ENCODE peak calls at places on chromosomes 1 and 21, in ten cellular contexts. B, X, H, J, N, U, Z, R, D and K are unnamed samples.

GRCh38 chr1:8152731-8153702 is 126.9 kb upstream of the ERRFI1 start:
- DNase-seq in B (no peak), X (no peak), H (no peak), J (no peak), N (no peak), U (peak; percentile 53), Z (no peak), R (no peak), D (no peak), K (no peak)

GRCh38 chr21:31988492-31989285 is 115.9 kb downstream of the HUNK start:
- DNase-seq in B (no peak), X (no peak), H (no peak), J (no peak), N (no peak), U (no peak), Z (no peak), R (no peak), D (no peak), K (peak; percentile 2)

GRCh38 chr21:37374026-37374425 is 7.5 kb downstream of the DYRK1A start:
- DNase-seq in B (no peak), X (no peak), H (no peak), J (no peak), N (no peak), U (no peak), Z (peak; percentile 94), R (peak; percentile 66), D (peak; percentile 54), K (peak; percentile 55)

GRCh38 chr1:24557220-24557619 is 1.3 kb downstream of the NCMAP start:
- DNase-seq in B (no peak), X (no peak), H (peak; percentile 47), J (no peak), N (no peak), U (no peak), Z (no peak), R (no peak), D (no peak), K (no peak)

GRCh38 chr1:24384251-24385090 is 29.1 kb downstream of the STPG1 start:
- DNase-seq in B (no peak), X (no peak), H (no peak), J (no peak), N (peak; percentile 40), U (peak; percentile 70), Z (peak; percentile 49), R (peak; percentile 67), D (peak; percentile 69), K (peak; percentile 76)

GRCh38 chr1:35452086-35452485 is 105.1 kb downstream of the KIAA0319L start:
- DNase-seq in B (no peak), X (no peak), H (peak; percentile 82), J (peak; percentile 22), N (no peak), U (no peak), Z (no peak), R (peak; percentile 60), D (peak; percentile 90), K (no peak)

GRCh38 chr1:109618614-109619404 is 607 bp downstream of the GNAT2 start:
- DNase-seq in B (no peak), X (no peak), H (no peak), J (no peak), N (no peak), U (no peak), Z (no peak), R (no peak), D (no peak), K (no peak)

GRCh38 chr21:45270306-45270821 is 17.3 kb downstream of the POFUT2 start:
- DNase-seq in B (peak; percentile 2), X (no peak), H (peak; percentile 61), J (no peak), N (no peak), U (peak; percentile 35), Z (peak; percentile 48), R (no peak), D (no peak), K (no peak)

GRCh38 chr1:98323906-98324358 is 337.6 kb upstream of the SNX7 start:
- DNase-seq in B (no peak), X (no peak), H (no peak), J (no peak), N (no peak), U (no peak), Z (peak; percentile 98), R (peak; percentile 99), D (peak; percentile 99), K (peak; percentile 92)

GRCh38 chr1:118075116-118075515 is 109.9 kb downstream of the SPAG17 start:
- DNase-seq in B (no peak), X (no peak), H (no peak), J (no peak), N (no peak), U (no peak), Z (peak; percentile 12), R (peak; percentile 18), D (peak; percentile 8), K (peak; percentile 63)

GRCh38 chr1:151661728-151662127 is 49.9 kb downstream of the SNX27 start:
- DNase-seq in B (no peak), X (no peak), H (no peak), J (no peak), N (no peak), U (no peak), Z (no peak), R (no peak), D (no peak), K (no peak)

GRCh38 chr1:225519166-225519863 is 91.5 kb upstream of the LBR start:
- DNase-seq in B (no peak), X (no peak), H (peak; percentile 87), J (no peak), N (no peak), U (no peak), Z (no peak), R (no peak), D (no peak), K (no peak)

GRCh38 chr1:207459008-207459407 is 4.9 kb downstream of the CR2 start:
- DNase-seq in B (no peak), X (no peak), H (no peak), J (no peak), N (no peak), U (no peak), Z (no peak), R (no peak), D (no peak), K (no peak)

GRCh38 chr1:6300342-6301141 is 39.6 kb upstream of the GPR153 start:
- DNase-seq in B (no peak), X (no peak), H (no peak), J (no peak), N (no peak), U (no peak), Z (peak; percentile 92), R (no peak), D (peak; percentile 21), K (no peak)

GRCh38 chr1:75492011-75492410 is 118.9 kb downstream of the SLC44A5 start:
- DNase-seq in B (no peak), X (no peak), H (no peak), J (no peak), N (no peak), U (no peak), Z (no peak), R (no peak), D (no peak), K (no peak)

GRCh38 chr1:193905288-193906085 is 719.1 kb upstream of the B3GALT2 start:
- DNase-seq in B (no peak), X (no peak), H (no peak), J (no peak), N (no peak), U (no peak), Z (peak; percentile 40), R (peak; percentile 81), D (no peak), K (no peak)

GRCh38 chr1:24540906-24541710 is 14.8 kb upstream of the NCMAP start:
- DNase-seq in B (no peak), X (no peak), H (no peak), J (no peak), N (no peak), U (peak; percentile 38), Z (peak; percentile 83), R (peak; percentile 79), D (peak; percentile 61), K (peak; percentile 82)